ENCODE peak calls at places on chromosomes 11 and 22, in ten cellular contexts. G is natural killer cell, C is lower leg skin, M is psoas muscle, R is endothelial cell, J is endodermal cell, T is lung, I is heart right ventricle, W is HFF-Myc, H is retinal pigment epithelial cell. L is an unnamed sample.

GRCh38 chr11:75142714-75143419 is 8.0 kb upstream of the SLCO2B1 start:
- DNase-seq in G (peak), C (peak), M (peak), R (peak), J (peak), T (peak), I (peak), W (peak), H (peak), L (no peak)

GRCh38 chr22:46525681-46526483 is 11.5 kb downstream of the CELSR1 start:
- DNase-seq in G (no peak), C (no peak), M (no peak), R (no peak), J (no peak), T (no peak), I (no peak), W (no peak), H (no peak), L (no peak)

GRCh38 chr11:111347723-111348115 is 31.4 kb downstream of the POU2AF1 start:
- DNase-seq in G (no peak), C (peak), M (no peak), R (no peak), J (peak), T (no peak), I (no peak), W (no peak), H (no peak), L (no peak)

GRCh38 chr11:35173011-35173511 is 34.1 kb downstream of the CD44 start:
- DNase-seq in G (no peak), C (no peak), M (no peak), R (no peak), J (no peak), T (peak), I (no peak), W (no peak), H (no peak), L (no peak)

GRCh38 chr11:74687237-74688005 is 43.8 kb downstream of the CHRDL2 start:
- DNase-seq in G (no peak), C (no peak), M (peak), R (no peak), J (no peak), T (no peak), I (no peak), W (no peak), H (no peak), L (no peak)

GRCh38 chr11:64356498-64357411 is 2.2 kb upstream of the RPS6KA4 start:
- DNase-seq in G (no peak), C (no peak), M (peak), R (peak), J (peak), T (no peak), I (no peak), W (no peak), H (no peak), L (no peak)

GRCh38 chr22:44361391-44362126 is 48.8 kb upstream of the SHISAL1 start:
- DNase-seq in G (no peak), C (no peak), M (peak), R (no peak), J (peak), T (no peak), I (peak), W (no peak), H (no peak), L (no peak)

GRCh38 chr11:71488086-71488967 is 35.3 kb downstream of the NADSYN1 start:
- DNase-seq in G (no peak), C (no peak), M (no peak), R (no peak), J (peak), T (no peak), I (no peak), W (peak), H (peak), L (no peak)

GRCh38 chr22:42313804-42314581 is 43.5 kb upstream of the TCF20 start:
- DNase-seq in G (no peak), C (no peak), M (no peak), R (peak), J (peak), T (no peak), I (peak), W (no peak), H (no peak), L (no peak)
- TF ChIP-seq CTCF in G (peak), C (no peak), M (peak), R (no peak), J (peak), T (peak), I (peak), W (peak), H (peak), L (peak)

DNA sequence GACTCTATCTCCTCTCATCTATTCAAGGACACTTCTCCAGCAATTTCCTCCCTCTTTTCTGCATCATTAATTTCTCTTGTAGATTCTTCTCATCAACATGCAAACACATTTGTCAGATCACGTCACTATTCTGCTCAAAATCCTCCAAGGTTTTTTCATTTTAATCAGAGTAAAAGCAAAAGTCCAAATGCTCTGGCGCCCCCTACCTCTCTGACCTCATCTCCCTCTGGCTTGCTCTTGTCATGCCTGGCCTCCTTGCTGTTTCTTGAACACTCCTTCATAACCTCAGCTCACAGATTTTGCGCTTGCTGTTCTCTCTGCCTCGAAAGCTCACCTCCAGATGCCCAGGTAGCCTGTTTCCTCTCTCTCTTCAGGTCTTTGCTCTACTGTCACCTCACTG is 22.4 kb downstream of the RTCB start:
- DNase-seq in G (no peak), C (no peak), M (no peak), R (peak), J (peak), T (no peak), I (no peak), W (no peak), H (no peak), L (no peak)
- TF ChIP-seq CTCF in G (peak), C (no peak), M (no peak), R (peak), J (peak), T (no peak), I (peak), W (peak), H (peak), L (no peak)

GRCh38 chr22:23156286-23156685 is 11.0 kb downstream of the RAB36 start:
- DNase-seq in G (no peak), C (no peak), M (no peak), R (no peak), J (peak), T (no peak), I (no peak), W (no peak), H (no peak), L (no peak)
- TF ChIP-seq CTCF in G (no peak), C (no peak), M (no peak), R (no peak), J (peak), T (no peak), I (no peak), W (no peak), H (no peak), L (no peak)

GRCh38 chr11:114914231-114915005 is 236.1 kb downstream of the NXPE2 start:
- DNase-seq in G (no peak), C (no peak), M (no peak), R (no peak), J (no peak), T (no peak), I (no peak), W (no peak), H (no peak), L (no peak)
- TF ChIP-seq CTCF in G (no peak), C (no peak), M (no peak), R (no peak), J (no peak), T (no peak), I (no peak), W (no peak), H (no peak), L (no peak)

GRCh38 chr22:35454416-35455054 is 54.6 kb downstream of the MCM5 start:
- DNase-seq in G (no peak), C (no peak), M (no peak), R (no peak), J (no peak), T (no peak), I (no peak), W (no peak), H (no peak), L (no peak)
- TF ChIP-seq CTCF in G (no peak), C (no peak), M (peak), R (no peak), J (peak), T (no peak), I (peak), W (peak), H (no peak), L (no peak)

DNA sequence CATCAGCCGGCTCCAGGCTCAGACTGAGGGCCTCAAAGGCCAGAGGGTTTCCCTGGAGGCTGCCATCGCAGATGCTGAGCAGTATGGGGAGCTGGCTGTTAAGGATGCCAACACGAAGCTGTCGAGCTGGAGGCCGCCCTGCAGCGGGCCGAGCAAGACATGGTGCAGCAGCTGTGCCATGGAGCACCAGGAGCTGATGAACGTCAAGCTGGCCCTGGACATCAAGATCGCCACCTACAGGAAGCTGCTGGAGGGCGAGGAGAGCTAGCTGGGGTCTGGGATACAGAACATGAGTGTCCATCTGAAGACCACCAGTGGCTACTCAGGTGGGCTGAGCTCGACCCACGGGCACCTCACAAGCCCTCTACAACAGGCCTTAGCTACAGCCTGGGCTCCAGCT is 4.0 kb upstream of the SCUBE2 start:
- DNase-seq in G (no peak), C (no peak), M (no peak), R (peak), J (peak), T (no peak), I (no peak), W (no peak), H (no peak), L (no peak)
- TF ChIP-seq CTCF in G (no peak), C (no peak), M (no peak), R (peak), J (peak), T (no peak), I (peak), W (peak), H (peak), L (no peak)

GRCh38 chr22:19723990-19724827 is 870 bp downstream of the GP1BB start:
- DNase-seq in G (no peak), C (no peak), M (no peak), R (peak), J (peak), T (no peak), I (peak), W (no peak), H (no peak), L (peak)
- TF ChIP-seq CTCF in G (no peak), C (no peak), M (no peak), R (peak), J (peak), T (no peak), I (peak), W (no peak), H (peak), L (no peak)